ENCODE peak calls at places on chromosome 22, in five cellular contexts. F, P, Z, I and L are unnamed samples.

GRCh38 chr22:43152001-43152354 is 619 bp downstream of the TSPO start:
- DNase-seq in I (no peak), F (no peak), Z (no peak), P (no peak), L (peak)

GRCh38 chr22:49396817-49397216 is 430.9 kb downstream of the BRD1 start:
- DNase-seq in Z (no peak), F (no peak), P (no peak), I (no peak), L (peak)

GRCh38 chr22:39300198-39300830 is 19.1 kb downstream of the RPL3 start:
- DNase-seq in P (no peak), Z (no peak), F (no peak), I (peak), L (peak)

GRCh38 chr22:49964493-49965290 is 4.1 kb downstream of the PIM3 start:
- DNase-seq in P (no peak), Z (peak), F (no peak), I (no peak), L (no peak)

GRCh38 chr22:48492371-48493320 is 1335.0 kb downstream of the BRD1 start:
- DNase-seq in Z (peak), P (peak), F (peak), I (peak), L (peak)

GRCh38 chr22:32311551-32312071 is 46.1 kb upstream of the RFPL3 start:
- DNase-seq in I (no peak), P (no peak), Z (no peak), F (no peak), L (no peak)

GRCh38 chr22:47328550-47329243 is 566.2 kb downstream of the TBC1D22A start:
- DNase-seq in I (no peak), F (no peak), P (peak), Z (no peak), L (no peak)

GRCh38 chr22:40668611-40669390 is 10.5 kb upstream of the MCHR1 start:
- DNase-seq in F (no peak), Z (no peak), P (peak), I (peak), L (peak)

GRCh38 chr22:42316988-42317387 is 46.5 kb upstream of the TCF20 start:
- DNase-seq in I (no peak), P (no peak), F (no peak), Z (no peak), L (no peak)

GRCh38 chr22:43116932-43117331 is 6.4 kb downstream of the BIK start:
- DNase-seq in Z (no peak), F (no peak), P (no peak), I (no peak), L (no peak)

GRCh38 chr22:40898850-40899357 is 37.0 kb upstream of the DNAJB7 start:
- DNase-seq in Z (no peak), I (no peak), P (peak), F (no peak), L (peak)

GRCh38 chr22:32364210-32364609 is 6.5 kb downstream of the RFPL3 start:
- DNase-seq in F (no peak), I (no peak), P (no peak), Z (no peak), L (no peak)

DNA sequence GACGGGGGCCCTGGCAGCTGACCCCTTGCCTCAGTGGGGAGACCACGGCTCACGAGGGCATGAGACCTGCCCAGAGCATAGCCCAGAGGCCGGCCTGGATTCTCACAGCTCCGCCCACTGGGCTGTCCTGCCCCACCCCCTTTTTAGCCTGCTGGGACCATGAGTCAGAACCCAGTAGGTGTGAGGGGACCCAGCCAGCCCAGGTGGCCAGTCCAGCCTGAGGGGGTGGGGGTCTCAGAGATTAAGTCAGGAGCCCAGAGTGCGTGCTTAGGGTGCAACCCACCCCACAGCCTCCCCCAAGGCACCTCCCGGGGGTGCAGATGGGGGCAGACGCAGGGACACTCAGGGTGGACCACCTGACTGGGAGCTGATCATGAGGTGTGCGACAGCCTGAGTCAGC is 40.1 kb upstream of the PPARA start:
- DNase-seq in F (no peak), Z (peak), P (peak), I (no peak), L (peak)
- H2BK120ac ChIP-seq in F (no peak), Z (no peak), P (no peak), I (no peak), L (no peak)

DNA sequence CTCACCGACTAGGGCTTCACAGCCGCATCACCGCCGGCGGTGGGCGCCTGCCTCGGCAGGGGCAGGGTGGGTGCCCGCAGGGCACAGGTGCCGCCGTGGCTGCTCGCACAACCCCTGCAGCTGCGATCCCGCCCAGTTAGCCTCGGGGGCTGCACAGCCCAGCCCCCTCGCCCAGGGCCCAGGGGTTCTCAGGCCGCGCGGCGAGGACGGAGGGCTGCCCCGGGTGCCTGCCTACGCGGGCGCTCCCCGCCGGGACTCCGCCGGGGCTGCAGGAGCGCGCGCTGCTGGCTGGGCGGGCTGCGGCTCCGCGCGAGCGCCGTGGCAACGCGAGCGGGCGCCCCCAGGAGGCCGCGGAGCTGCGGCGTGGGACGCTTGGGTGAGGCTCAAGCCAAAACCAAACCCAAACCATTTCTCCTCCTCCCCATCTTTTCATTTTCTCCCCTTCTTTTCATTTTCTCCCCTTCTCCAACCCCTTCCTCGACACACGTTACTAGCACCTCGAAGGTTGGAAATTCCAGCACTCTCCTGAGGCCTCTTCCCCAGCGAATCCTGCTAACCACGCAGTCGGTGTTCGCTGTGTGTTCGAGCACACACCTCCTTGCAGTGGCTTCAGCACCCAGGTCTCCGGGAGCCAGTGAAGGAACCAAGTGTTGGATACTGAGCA is at the start of gene MICAL3:
- DNase-seq in I (peak), F (peak), P (peak), Z (peak), L (peak)
- H2BK120ac ChIP-seq in I (no peak), F (no peak), P (peak), Z (no peak), L (no peak)

GRCh38 chr22:44157916-44158618 is 22.7 kb upstream of the PARVG start:
- DNase-seq in I (no peak), F (no peak), Z (no peak), P (no peak), L (no peak)
- H2BK120ac ChIP-seq in I (no peak), F (no peak), Z (no peak), P (no peak), L (no peak)

DNA sequence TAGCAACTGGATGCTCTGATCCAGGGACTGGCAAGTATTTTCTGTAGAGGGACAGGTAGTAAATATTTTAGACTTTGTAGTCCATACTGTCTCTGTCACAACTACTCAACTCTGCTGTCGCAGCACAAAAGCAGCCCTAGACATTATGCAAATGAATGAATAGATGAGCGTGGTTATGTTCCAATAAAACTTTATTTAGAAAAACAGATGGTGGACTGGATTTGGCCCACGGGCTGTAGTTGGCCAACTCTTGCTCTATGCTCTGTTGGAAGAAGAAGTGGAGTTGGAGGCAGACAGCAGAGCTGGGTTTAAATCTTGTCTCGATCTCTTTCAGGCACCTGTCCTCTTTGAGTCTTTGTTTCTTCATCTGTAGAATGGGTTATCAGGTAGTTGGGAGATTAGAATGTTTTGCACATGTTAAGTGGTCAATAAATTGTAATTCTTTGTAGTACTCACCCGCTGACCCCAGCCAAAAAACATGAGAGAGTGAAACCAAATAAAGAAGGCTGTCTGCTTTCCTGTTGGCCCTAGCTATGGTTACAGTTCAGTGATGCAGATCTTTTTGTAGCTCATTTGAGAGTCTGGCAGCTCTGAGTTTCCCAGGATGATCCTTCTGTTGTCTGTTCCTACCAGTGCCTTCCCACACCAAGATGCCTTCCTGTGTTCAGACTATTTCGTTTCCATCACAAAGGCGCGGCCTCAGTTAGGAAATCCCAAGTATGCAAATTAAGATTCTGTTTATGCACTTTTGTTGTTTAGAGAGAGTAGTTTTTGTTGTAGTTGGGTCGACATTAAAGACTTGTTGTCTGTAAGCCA is 198.1 kb upstream of the SEZ6L start:
- DNase-seq in F (no peak), P (no peak), Z (peak), I (no peak), L (peak)
- H2BK120ac ChIP-seq in F (no peak), P (no peak), Z (no peak), I (no peak), L (no peak)

GRCh38 chr22:35443338-35443737 is 43.4 kb downstream of the MCM5 start:
- DNase-seq in I (no peak), Z (no peak), P (no peak), F (no peak), L (no peak)

GRCh38 chr22:35441489-35442100 is 41.7 kb downstream of the MCM5 start:
- DNase-seq in P (no peak), I (no peak), Z (no peak), F (no peak), L (no peak)

GRCh38 chr22:35440129-35440528 is 40.2 kb downstream of the MCM5 start:
- DNase-seq in Z (no peak), P (no peak), I (no peak), F (no peak), L (no peak)

GRCh38 chr22:35443790-35444684 is 44.1 kb downstream of the MCM5 start:
- DNase-seq in F (no peak), P (no peak), Z (no peak), I (peak), L (no peak)

DNA sequence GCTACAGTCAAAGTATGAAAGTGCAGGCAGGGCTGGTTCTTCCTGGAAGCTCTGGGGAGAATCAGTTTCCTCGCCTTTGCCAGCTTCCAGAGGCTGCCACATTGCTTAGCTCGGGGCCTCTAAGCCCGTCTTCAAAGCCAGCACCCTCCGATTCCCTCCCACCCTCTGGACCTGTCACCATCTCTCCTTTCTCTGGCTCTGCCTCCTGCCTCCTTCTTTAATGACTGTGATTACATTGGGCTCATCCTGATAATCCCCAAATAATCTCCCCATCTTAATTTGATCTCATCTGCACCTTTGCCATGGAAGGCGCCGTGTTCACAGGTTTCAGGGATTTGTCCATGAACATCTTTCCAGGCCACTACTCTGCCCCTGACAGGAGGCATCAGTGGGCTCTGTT is 42.5 kb downstream of the MCM5 start:
- DNase-seq in F (no peak), P (no peak), Z (no peak), I (no peak), L (no peak)
- H2BK120ac ChIP-seq in F (no peak), P (no peak), Z (no peak), I (no peak), L (no peak)

GRCh38 chr22:20148414-20148813 is 2.4 kb downstream of the CCDC188 start:
- DNase-seq in Z (no peak), I (no peak), P (no peak), F (no peak), L (no peak)
- H2BK120ac ChIP-seq in Z (no peak), I (no peak), P (no peak), F (no peak), L (no peak)

DNA sequence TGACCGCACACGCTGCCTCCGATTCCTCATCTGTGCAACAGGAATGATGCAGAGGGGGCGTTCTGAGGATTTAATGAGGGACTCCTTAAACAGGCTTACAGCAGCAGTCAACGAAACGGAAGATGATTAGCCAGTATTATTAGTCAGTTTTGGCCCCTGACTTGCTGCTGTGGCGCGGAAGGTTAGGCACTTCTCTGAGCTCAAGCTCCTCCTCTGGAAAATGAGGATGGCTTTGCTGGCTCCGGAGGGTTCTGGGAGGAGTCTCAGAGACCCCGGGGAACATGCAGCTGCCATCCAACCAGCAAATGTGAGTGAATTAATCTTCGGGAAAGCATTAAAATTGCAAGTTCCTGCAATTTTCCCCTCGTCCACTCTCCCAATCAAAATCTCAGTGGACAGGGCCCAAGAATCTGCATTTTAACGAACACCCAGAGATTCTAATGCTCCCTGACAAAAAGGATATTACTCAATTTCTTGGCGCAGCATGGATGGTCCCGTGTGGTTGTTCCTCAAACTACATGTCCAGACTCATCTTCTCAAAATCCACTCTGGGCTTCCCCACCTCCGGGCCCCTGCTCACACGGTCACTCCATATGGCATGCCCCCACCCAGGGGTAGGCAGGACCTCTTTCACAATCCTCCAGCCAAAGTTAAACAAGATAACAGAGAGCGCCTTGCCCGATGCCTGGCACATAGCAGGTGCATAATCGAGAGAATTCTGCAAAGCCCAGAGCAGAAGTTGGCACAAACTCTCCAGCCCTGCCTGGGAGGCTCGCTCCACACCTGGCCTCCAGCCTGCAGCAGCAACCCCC is 6.4 kb downstream of the ELFN2 start:
- DNase-seq in Z (no peak), P (peak), I (no peak), F (no peak), L (no peak)
- H2BK120ac ChIP-seq in Z (no peak), P (no peak), I (no peak), F (no peak), L (no peak)

DNA sequence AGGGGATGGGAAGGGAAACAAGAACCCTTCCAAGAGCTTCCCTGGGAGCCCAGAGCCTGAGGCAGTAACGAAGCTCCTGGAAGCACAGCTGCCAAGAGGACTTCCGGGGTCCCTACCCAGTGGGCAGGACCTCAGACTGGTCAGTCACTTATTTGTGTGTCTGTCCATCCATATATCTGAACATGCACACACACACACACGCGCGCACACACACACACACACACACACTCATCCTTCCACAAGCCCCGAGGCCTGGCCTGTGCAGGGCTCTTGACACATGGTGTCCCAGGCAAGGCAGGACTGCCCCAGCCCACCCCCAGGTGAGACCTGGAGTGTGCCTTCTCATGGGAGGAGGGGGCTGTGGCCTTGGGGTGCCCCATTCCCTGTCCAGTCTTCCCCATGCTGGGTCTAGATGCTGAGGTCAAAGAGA is 44.9 kb downstream of the IGLL5 start:
- DNase-seq in P (no peak), Z (no peak), F (no peak), I (no peak), L (no peak)
- H2BK120ac ChIP-seq in P (no peak), Z (no peak), F (no peak), I (no peak), L (no peak)

GRCh38 chr22:23248583-23248982 is 68.3 kb downstream of the BCR start:
- DNase-seq in F (no peak), Z (peak), P (peak), I (no peak), L (peak)
- H2BK120ac ChIP-seq in F (no peak), Z (no peak), P (no peak), I (no peak), L (no peak)

DNA sequence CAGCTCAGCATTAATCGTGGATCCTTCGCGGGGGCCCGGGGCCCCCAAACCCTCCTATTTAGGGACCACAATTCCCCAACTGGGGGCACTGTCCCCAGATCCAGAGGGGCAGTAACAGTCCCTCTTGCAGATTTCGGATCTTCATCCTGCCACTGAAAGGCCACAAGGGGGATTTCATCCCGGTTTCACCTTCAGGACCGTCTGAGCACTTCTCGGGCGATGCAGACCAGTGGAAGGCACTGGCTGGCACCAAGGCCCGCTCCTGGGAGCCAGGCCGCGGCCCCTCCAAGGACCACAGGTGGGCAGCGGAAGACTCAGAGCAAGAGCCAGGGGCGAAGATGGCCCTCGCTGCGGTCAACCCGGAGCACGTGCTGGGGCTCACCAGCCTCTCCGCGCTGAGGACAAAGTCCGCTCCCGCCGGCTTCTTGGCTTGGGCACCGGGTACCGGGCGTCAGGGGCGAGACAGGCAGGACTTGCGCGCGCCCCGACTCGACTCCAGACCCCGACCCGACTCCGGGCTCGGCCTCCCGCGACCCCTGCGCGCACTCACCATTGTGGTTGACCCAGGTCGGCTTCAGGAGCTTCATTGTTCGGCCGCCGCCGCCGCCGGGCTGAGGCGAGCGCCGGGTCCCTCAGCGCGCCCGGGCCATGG is 517 bp downstream of the HIRA start:
- DNase-seq in P (peak), Z (peak), F (peak), I (no peak), L (peak)
- H2BK120ac ChIP-seq in P (no peak), Z (no peak), F (peak), I (peak), L (no peak)